ENCODE peak calls at places on chromosomes 6 and 20, in seven cellular contexts. T is right cardiac atrium, C is OCI-LY7, J is body of pancreas, E is aorta, G is GM23338, H is A673. Q is an unnamed sample. For H3K4me1, the result is how much of the 10 kb centered on the place peaks cover.

GRCh38 chr6:128932061-128932460 is 49.1 kb downstream of the LAMA2 start:
- DNase-seq in T (no peak), C (no peak), J (no peak), E (no peak), G (no peak), H (no peak), Q (no peak)

GRCh38 chr20:37011147-37011546 is 59.6 kb upstream of the SAMHD1 start:
- DNase-seq in T (no peak), C (no peak), J (no peak), E (no peak), G (no peak), H (no peak), Q (no peak)

GRCh38 chr20:24677626-24678328 is 208.3 kb downstream of the SYNDIG1 start:
- DNase-seq in T (no peak), C (no peak), J (no peak), E (peak), G (peak), H (no peak), Q (no peak)

GRCh38 chr6:30981942-30982772 is 1.4 kb upstream of the MUC21 start:
- DNase-seq in T (peak), C (no peak), J (peak), E (no peak), G (peak), H (peak), Q (no peak)

GRCh38 chr20:61746147-61746646 is 319.5 kb downstream of the TAF4 start:
- DNase-seq in T (no peak), C (no peak), J (no peak), E (peak), G (no peak), H (no peak), Q (no peak)

GRCh38 chr20:62360854-62361798 is 6.0 kb downstream of the LAMA5 start:
- DNase-seq in T (peak), C (no peak), J (peak), E (peak), G (peak), H (no peak), Q (no peak)

GRCh38 chr6:25296980-25297379 is 17.8 kb downstream of the CARMIL1 start:
- DNase-seq in T (peak), C (no peak), J (no peak), E (no peak), G (no peak), H (no peak), Q (no peak)

GRCh38 chr20:45924391-45925261 is 9.9 kb upstream of the PCIF1 start:
- DNase-seq in T (no peak), C (no peak), J (no peak), E (no peak), G (no peak), H (peak), Q (no peak)

GRCh38 chr6:117215353-117216090 is 49.8 kb upstream of the VGLL2 start:
- DNase-seq in T (no peak), C (no peak), J (no peak), E (no peak), G (no peak), H (no peak), Q (no peak)

GRCh38 chr6:111788779-111789276 is 84.4 kb downstream of the FYN start:
- DNase-seq in T (no peak), C (no peak), J (no peak), E (no peak), G (no peak), H (no peak), Q (no peak)

GRCh38 chr6:2244261-2245102 is 923 bp downstream of the GMDS start:
- DNase-seq in T (no peak), C (no peak), J (peak), E (no peak), G (peak), H (no peak), Q (no peak)

GRCh38 chr6:149176971-149177667 is 140.4 kb upstream of the TAB2 start:
- DNase-seq in T (no peak), C (no peak), J (peak), E (no peak), G (no peak), H (no peak), Q (no peak)

GRCh38 chr6:130677766-130678165 is 149.4 kb upstream of the SMLR1 start:
- DNase-seq in T (no peak), C (no peak), J (no peak), E (no peak), G (no peak), H (no peak), Q (no peak)

GRCh38 chr6:136011475-136011874 is 160.0 kb downstream of the PDE7B start:
- DNase-seq in T (no peak), C (no peak), J (no peak), E (no peak), G (no peak), H (no peak), Q (no peak)

GRCh38 chr20:4156411-4156810 is 141.1 kb upstream of the RNF24 start:
- DNase-seq in T (no peak), C (no peak), J (no peak), E (peak), G (no peak), H (no peak), Q (no peak)

GRCh38 chr6:149963212-149963461 is 606 bp upstream of the ULBP1 start:
- DNase-seq in T (no peak), C (peak), J (no peak), E (no peak), G (peak), H (peak), Q (no peak)

GRCh38 chr6:113901482-113901881 is 44.3 kb downstream of the MARCKS start:
- DNase-seq in T (no peak), C (no peak), J (no peak), E (no peak), G (no peak), H (no peak), Q (no peak)

GRCh38 chr6:26107935-26108334 is 20.7 kb downstream of the HFE start:
- DNase-seq in T (peak), C (no peak), J (no peak), E (no peak), G (no peak), H (no peak), Q (no peak)

GRCh38 chr6:169998457-169998856 is 247.0 kb downstream of the ERMARD start:
- DNase-seq in T (no peak), C (no peak), J (no peak), E (peak), G (no peak), H (no peak), Q (no peak)

DNA sequence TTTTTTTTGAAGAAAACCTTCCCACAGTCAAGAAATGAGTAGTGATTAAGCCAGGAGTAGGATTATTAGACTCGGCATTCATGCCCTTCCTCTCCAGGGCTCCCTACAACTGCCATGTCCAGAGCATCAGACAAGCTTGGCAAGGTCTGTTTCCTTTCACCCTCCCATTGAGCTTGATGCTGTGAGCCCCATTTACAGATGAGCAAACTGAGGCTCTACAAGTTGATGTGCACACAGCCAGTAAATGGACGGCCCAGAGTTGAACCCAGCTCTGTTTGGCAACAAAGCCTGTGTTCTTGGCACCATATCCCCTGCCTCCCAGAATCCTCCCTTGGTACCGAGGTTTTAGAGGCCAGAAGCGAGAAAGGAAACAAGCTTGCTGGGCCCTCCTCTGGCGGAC is 22.8 kb upstream of the NFATC2 start:
- DNase-seq in T (no peak), C (no peak), J (no peak), E (no peak), G (no peak), H (no peak), Q (no peak)
- H3K27ac ChIP-seq in T (no peak), C (no peak), J (no peak), E (peak), G (no peak), H (no peak), Q (no peak)

GRCh38 chr20:23111307-23111943 is 25.3 kb upstream of the CD93 start:
- DNase-seq in T (no peak), C (no peak), J (no peak), E (peak), G (no peak), H (no peak), Q (no peak)
- H3K4me1 ChIP-seq in T (under half), C (under half), J (under half), E (under half), G (under half), H (under half), Q (under half)

DNA sequence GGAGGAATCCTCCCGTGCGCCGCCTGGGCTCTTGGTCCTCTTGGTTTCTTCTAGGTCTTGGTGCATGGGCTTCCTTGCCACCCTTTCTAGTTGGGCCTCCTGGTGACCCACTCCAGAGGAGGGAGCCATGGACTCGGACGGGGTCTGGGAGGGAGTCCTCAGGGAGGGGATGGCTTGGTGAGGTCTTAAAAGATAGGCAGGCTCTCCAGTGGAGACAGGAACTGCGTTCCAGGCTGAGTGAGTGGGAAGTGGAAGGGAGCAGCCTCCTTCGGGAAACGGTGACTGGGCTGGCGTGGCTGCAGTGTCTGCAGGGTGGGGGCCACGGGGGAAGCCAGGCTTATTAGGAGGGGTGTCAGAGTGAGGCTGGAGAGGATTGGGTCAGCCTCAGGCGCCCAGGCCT is 152.8 kb downstream of the GRM4 start:
- DNase-seq in T (no peak), C (no peak), J (peak), E (no peak), G (no peak), H (no peak), Q (no peak)
- H3K27ac ChIP-seq in T (no peak), C (no peak), J (no peak), E (no peak), G (no peak), H (no peak), Q (no peak)

DNA sequence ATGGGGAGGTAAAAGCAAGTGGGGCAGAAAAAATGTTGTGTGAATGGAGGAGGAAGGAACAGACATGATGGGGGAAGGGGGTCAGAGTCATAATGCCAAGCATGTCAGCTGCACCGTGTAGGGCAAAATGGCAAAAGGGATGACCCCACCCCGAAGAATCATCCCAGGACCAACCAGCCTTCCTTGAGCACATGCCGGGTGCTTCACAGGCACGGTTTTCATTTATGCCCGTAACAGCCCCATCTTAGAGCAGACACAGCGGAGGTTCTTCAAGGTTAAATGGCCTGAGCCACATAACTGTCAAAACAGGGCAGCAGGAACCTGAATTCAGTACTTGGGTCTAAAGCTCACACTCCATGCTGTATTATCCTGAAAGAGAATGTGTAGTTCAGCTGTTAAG is 322.2 kb downstream of the ZFAND3 start:
- DNase-seq in T (no peak), C (no peak), J (no peak), E (no peak), G (no peak), H (no peak), Q (no peak)
- H3K4me1 ChIP-seq in T (under half), C (under half), J (under half), E (under half), G (half or more), H (under half), Q (under half)

DNA sequence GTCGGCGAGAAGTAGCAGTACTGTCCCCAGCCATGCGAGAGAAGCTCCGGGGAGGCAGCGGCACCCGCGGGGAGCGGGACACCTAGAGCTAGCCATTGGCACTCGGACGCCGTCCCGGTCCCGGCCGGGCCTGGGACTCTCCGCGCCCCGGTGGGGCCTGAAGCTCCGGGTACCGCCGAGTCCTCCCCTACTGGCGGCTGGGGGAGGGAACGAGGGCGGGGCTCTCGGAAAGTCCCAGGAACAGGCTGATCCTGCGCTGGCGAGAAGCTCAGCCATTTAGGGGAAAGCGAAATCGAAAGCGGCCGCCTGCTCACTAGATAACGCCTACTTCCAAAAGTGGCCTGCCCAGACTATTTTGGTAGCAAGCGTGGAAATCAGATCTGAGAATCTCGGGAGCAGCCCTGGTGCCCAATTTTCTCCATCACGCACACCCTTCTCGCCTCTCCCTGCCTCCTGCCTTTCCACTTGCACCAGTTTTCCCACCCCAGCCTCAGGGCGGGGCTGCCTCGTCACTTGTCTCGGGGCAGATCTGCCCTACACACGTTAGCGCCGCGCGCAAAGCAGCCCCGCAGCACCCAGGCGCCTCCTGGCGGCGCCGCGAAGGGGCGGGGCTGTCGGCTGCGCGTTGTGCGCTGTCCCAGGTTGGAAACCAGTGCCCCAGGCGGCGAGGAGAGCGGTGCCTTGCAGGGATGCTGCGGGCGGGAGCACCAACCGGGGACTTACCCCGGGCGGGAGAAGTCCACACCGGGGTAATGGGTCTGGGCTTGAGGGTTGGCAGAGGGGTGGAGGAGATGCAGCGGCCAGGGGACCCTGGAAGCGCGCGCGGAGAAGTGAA is at the start of the genes PSMB9 and TAP1:
- DNase-seq in T (peak), C (peak), J (peak), E (peak), G (peak), H (peak), Q (peak)
- H3K27ac ChIP-seq in T (peak), C (peak), J (peak), E (peak), G (no peak), H (peak), Q (peak)

GRCh38 chr6:5205035-5205469 is 55.7 kb downstream of the LYRM4 start:
- DNase-seq in T (peak), C (no peak), J (no peak), E (no peak), G (no peak), H (no peak), Q (no peak)

GRCh38 chr6:5205877-5206840 is 54.6 kb downstream of the LYRM4 start:
- DNase-seq in T (peak), C (no peak), J (peak), E (no peak), G (no peak), H (peak), Q (no peak)

GRCh38 chr6:5202941-5203340 is 57.8 kb downstream of the LYRM4 start:
- DNase-seq in T (no peak), C (no peak), J (no peak), E (no peak), G (no peak), H (no peak), Q (no peak)

GRCh38 chr6:5203571-5203970 is 57.2 kb downstream of the LYRM4 start:
- DNase-seq in T (no peak), C (no peak), J (no peak), E (no peak), G (no peak), H (no peak), Q (no peak)

DNA sequence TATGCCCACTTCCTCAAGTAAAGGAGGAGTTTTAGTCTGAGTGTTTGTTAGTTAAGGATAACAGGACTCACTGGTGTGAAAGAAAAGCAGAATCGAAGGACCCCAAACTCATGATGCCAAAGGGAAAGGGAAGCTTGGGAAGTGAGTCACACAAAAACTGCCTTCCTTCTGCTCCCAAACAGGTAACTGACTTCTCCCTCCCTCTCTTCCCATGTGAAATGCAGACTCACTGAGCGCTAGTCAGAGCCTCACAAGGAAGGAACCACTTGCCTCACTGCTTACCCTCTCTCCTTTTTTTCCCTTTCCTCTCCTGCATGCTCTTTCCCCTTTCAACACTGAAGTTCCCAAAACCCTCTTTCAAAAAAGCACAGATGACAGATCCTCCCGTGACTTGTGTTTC is 56.4 kb downstream of the LYRM4 start:
- DNase-seq in T (no peak), C (no peak), J (no peak), E (no peak), G (no peak), H (no peak), Q (no peak)
- H3K4me1 ChIP-seq in T (under half), C (under half), J (under half), E (under half), G (under half), H (under half), Q (under half)